ENCODE peak calls at places on chromosome 19, in eight cellular contexts. One of them, this sample, is unnamed.

GRCh38 chr19:29662604-29663404 is 2.5 kb upstream of the PLEKHF1 start:
- DNase-seq in endothelial cell of umbilical vein: peak
- DNase-seq in GM12878: no peak
- DNase-seq in K562: peak
- DNase-seq in HepG2: no peak
- DNase-seq in HCT116: no peak
- DNase-seq in H1: no peak
- DNase-seq in SK-N-SH: no peak
- DNase-seq in this sample: no peak

GRCh38 chr19:19155495-19156219 is 14.4 kb downstream of the MEF2B start:
- DNase-seq in endothelial cell of umbilical vein: no peak
- DNase-seq in H1: no peak
- DNase-seq in HCT116: no peak
- DNase-seq in K562: no peak
- DNase-seq in HepG2: no peak
- DNase-seq in GM12878: peak
- DNase-seq in SK-N-SH: no peak
- DNase-seq in this sample: no peak

GRCh38 chr19:17351815-17352435 is 14.6 kb downstream of the GTPBP3 start:
- DNase-seq in K562: no peak
- DNase-seq in SK-N-SH: no peak
- DNase-seq in endothelial cell of umbilical vein: no peak
- DNase-seq in H1: no peak
- DNase-seq in GM12878: no peak
- DNase-seq in HCT116: no peak
- DNase-seq in HepG2: no peak
- DNase-seq in this sample: no peak

GRCh38 chr19:6868341-6868740 is 19.0 kb upstream of the ADGRE1 start:
- DNase-seq in endothelial cell of umbilical vein: no peak
- DNase-seq in K562: no peak
- DNase-seq in SK-N-SH: no peak
- DNase-seq in H1: no peak
- DNase-seq in GM12878: no peak
- DNase-seq in HepG2: no peak
- DNase-seq in HCT116: no peak
- DNase-seq in this sample: no peak

GRCh38 chr19:16202320-16203255 is 4.9 kb downstream of the AP1M1 start:
- DNase-seq in HCT116: no peak
- DNase-seq in H1: no peak
- DNase-seq in SK-N-SH: peak
- DNase-seq in GM12878: no peak
- DNase-seq in endothelial cell of umbilical vein: no peak
- DNase-seq in HepG2: no peak
- DNase-seq in K562: no peak
- DNase-seq in this sample: no peak

GRCh38 chr19:52665529-52665928 is 27.4 kb upstream of the ZNF83 start:
- DNase-seq in K562: peak
- DNase-seq in H1: no peak
- DNase-seq in GM12878: no peak
- DNase-seq in HepG2: no peak
- DNase-seq in HCT116: peak
- DNase-seq in endothelial cell of umbilical vein: no peak
- DNase-seq in SK-N-SH: no peak
- DNase-seq in this sample: no peak

GRCh38 chr19:15902254-15902653 is 4.4 kb upstream of the CYP4F2 start:
- DNase-seq in SK-N-SH: no peak
- DNase-seq in endothelial cell of umbilical vein: no peak
- DNase-seq in HepG2: no peak
- DNase-seq in GM12878: no peak
- DNase-seq in H1: no peak
- DNase-seq in HCT116: no peak
- DNase-seq in K562: no peak
- DNase-seq in this sample: no peak

GRCh38 chr19:22893855-22894270 is 61.8 kb downstream of the ZNF723 start:
- DNase-seq in K562: no peak
- DNase-seq in HepG2: no peak
- DNase-seq in GM12878: no peak
- DNase-seq in SK-N-SH: peak
- DNase-seq in HCT116: no peak
- DNase-seq in endothelial cell of umbilical vein: no peak
- DNase-seq in H1: no peak
- DNase-seq in this sample: no peak

GRCh38 chr19:18110833-18111232 is 13.3 kb downstream of the MAST3 start:
- DNase-seq in HCT116: no peak
- DNase-seq in GM12878: no peak
- DNase-seq in H1: no peak
- DNase-seq in HepG2: no peak
- DNase-seq in endothelial cell of umbilical vein: no peak
- DNase-seq in SK-N-SH: no peak
- DNase-seq in K562: no peak
- DNase-seq in this sample: no peak

GRCh38 chr19:50252111-50252886 is 48.9 kb downstream of the MYH14 start:
- DNase-seq in GM12878: no peak
- DNase-seq in SK-N-SH: peak
- DNase-seq in HCT116: no peak
- DNase-seq in K562: peak
- DNase-seq in H1: no peak
- DNase-seq in HepG2: no peak
- DNase-seq in endothelial cell of umbilical vein: peak
- DNase-seq in this sample: no peak

GRCh38 chr19:1313695-1314613 is 28.3 kb downstream of the EFNA2 start:
- DNase-seq in H1: peak
- DNase-seq in endothelial cell of umbilical vein: no peak
- DNase-seq in GM12878: no peak
- DNase-seq in SK-N-SH: no peak
- DNase-seq in HCT116: no peak
- DNase-seq in K562: no peak
- DNase-seq in HepG2: no peak
- DNase-seq in this sample: no peak

GRCh38 chr19:11964858-11965645 is at the start of gene ZNF763:
- DNase-seq in SK-N-SH: peak
- DNase-seq in K562: peak
- DNase-seq in endothelial cell of umbilical vein: peak
- DNase-seq in HepG2: peak
- DNase-seq in HCT116: no peak
- DNase-seq in H1: peak
- DNase-seq in GM12878: peak
- DNase-seq in this sample: no peak

GRCh38 chr19:4115050-4115817 is 8.7 kb downstream of the MAP2K2 start:
- DNase-seq in SK-N-SH: peak
- DNase-seq in K562: no peak
- DNase-seq in H1: no peak
- DNase-seq in endothelial cell of umbilical vein: no peak
- DNase-seq in HepG2: no peak
- DNase-seq in GM12878: peak
- DNase-seq in HCT116: no peak
- DNase-seq in this sample: no peak

GRCh38 chr19:45995715-45996385 is 583 bp downstream of the CCDC61 start:
- DNase-seq in HepG2: no peak
- DNase-seq in H1: no peak
- DNase-seq in SK-N-SH: no peak
- DNase-seq in endothelial cell of umbilical vein: no peak
- DNase-seq in HCT116: no peak
- DNase-seq in GM12878: no peak
- DNase-seq in K562: peak
- DNase-seq in this sample: no peak
- TF ChIP-seq POLR2AphosphoS5 in HepG2: no peak
- TF ChIP-seq POLR2AphosphoS5 in H1: no peak
- TF ChIP-seq POLR2AphosphoS5 in SK-N-SH: no peak
- TF ChIP-seq POLR2AphosphoS5 in endothelial cell of umbilical vein: no peak
- TF ChIP-seq POLR2AphosphoS5 in HCT116: no peak
- TF ChIP-seq POLR2AphosphoS5 in GM12878: no peak
- TF ChIP-seq POLR2AphosphoS5 in K562: no peak
- TF ChIP-seq POLR2AphosphoS5 in this sample: no peak

DNA sequence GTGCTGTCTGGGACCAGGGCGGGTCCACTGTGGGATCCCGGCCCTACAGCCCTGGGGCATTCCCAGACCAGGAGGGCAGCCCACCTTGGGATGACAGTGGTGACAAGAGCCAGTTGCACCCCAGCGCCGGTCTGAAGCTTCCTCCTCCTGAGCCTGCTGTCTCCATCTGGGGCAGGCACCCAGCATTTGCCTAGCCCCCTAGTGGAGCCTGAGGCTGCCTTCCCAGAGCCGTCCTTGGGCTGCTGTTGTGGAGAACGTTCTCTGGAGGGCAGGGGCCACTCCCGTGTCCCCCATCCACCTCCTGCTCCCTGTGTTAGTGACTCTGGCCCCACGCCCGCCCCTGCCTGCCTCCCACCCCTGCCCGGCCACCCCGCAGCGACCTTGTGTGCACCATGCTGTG is 148.5 kb downstream of the KDM4B start:
- DNase-seq in H1: no peak
- DNase-seq in HepG2: no peak
- DNase-seq in GM12878: no peak
- DNase-seq in HCT116: no peak
- DNase-seq in SK-N-SH: no peak
- DNase-seq in K562: no peak
- DNase-seq in endothelial cell of umbilical vein: no peak
- DNase-seq in this sample: no peak
- H3K9ac ChIP-seq in H1: no peak
- H3K9ac ChIP-seq in HepG2: no peak
- H3K9ac ChIP-seq in GM12878: no peak
- H3K9ac ChIP-seq in HCT116: no peak
- H3K9ac ChIP-seq in SK-N-SH: no peak
- H3K9ac ChIP-seq in K562: no peak
- H3K9ac ChIP-seq in endothelial cell of umbilical vein: no peak
- H3K9ac ChIP-seq in this sample: no peak

GRCh38 chr19:42303876-42304275 is 1.5 kb upstream of the PAFAH1B3 start:
- DNase-seq in GM12878: no peak
- DNase-seq in H1: no peak
- DNase-seq in SK-N-SH: no peak
- DNase-seq in HepG2: no peak
- DNase-seq in endothelial cell of umbilical vein: no peak
- DNase-seq in HCT116: no peak
- DNase-seq in K562: no peak
- DNase-seq in this sample: no peak

GRCh38 chr19:42297034-42297433 is 4.9 kb upstream of the PRR19 start:
- DNase-seq in endothelial cell of umbilical vein: no peak
- DNase-seq in HepG2: no peak
- DNase-seq in GM12878: no peak
- DNase-seq in SK-N-SH: no peak
- DNase-seq in K562: no peak
- DNase-seq in HCT116: no peak
- DNase-seq in H1: no peak
- DNase-seq in this sample: no peak

GRCh38 chr19:42306646-42307045 is 4.2 kb upstream of the PAFAH1B3 start:
- DNase-seq in endothelial cell of umbilical vein: no peak
- DNase-seq in HepG2: no peak
- DNase-seq in H1: no peak
- DNase-seq in HCT116: no peak
- DNase-seq in K562: peak
- DNase-seq in SK-N-SH: no peak
- DNase-seq in GM12878: no peak
- DNase-seq in this sample: no peak

GRCh38 chr19:42303101-42303464 is 659 bp upstream of the PAFAH1B3 start:
- DNase-seq in H1: no peak
- DNase-seq in HepG2: no peak
- DNase-seq in K562: peak
- DNase-seq in endothelial cell of umbilical vein: no peak
- DNase-seq in GM12878: no peak
- DNase-seq in HCT116: no peak
- DNase-seq in SK-N-SH: peak
- DNase-seq in this sample: no peak

GRCh38 chr19:42301646-42302204 is at the start of gene PRR19:
- DNase-seq in endothelial cell of umbilical vein: no peak
- DNase-seq in SK-N-SH: no peak
- DNase-seq in H1: no peak
- DNase-seq in K562: peak
- DNase-seq in HepG2: no peak
- DNase-seq in HCT116: no peak
- DNase-seq in GM12878: no peak
- DNase-seq in this sample: no peak
- H3K4me3 ChIP-seq in endothelial cell of umbilical vein: peak
- H3K4me3 ChIP-seq in SK-N-SH: peak
- H3K4me3 ChIP-seq in H1: peak
- H3K4me3 ChIP-seq in K562: peak
- H3K4me3 ChIP-seq in HepG2: peak
- H3K4me3 ChIP-seq in HCT116: peak
- H3K4me3 ChIP-seq in GM12878: peak
- H3K4me3 ChIP-seq in this sample: peak

GRCh38 chr19:10137751-10138682 is 18.3 kb upstream of the EIF3G start:
- DNase-seq in H1: no peak
- DNase-seq in endothelial cell of umbilical vein: no peak
- DNase-seq in SK-N-SH: peak
- DNase-seq in K562: no peak
- DNase-seq in HepG2: no peak
- DNase-seq in HCT116: no peak
- DNase-seq in GM12878: no peak
- DNase-seq in this sample: no peak

GRCh38 chr19:10136936-10137335 is 17.2 kb upstream of the EIF3G start:
- DNase-seq in K562: no peak
- DNase-seq in HCT116: no peak
- DNase-seq in SK-N-SH: no peak
- DNase-seq in endothelial cell of umbilical vein: no peak
- DNase-seq in H1: no peak
- DNase-seq in GM12878: no peak
- DNase-seq in HepG2: no peak
- DNase-seq in this sample: no peak

GRCh38 chr19:10134040-10134439 is 14.3 kb upstream of the EIF3G start:
- DNase-seq in H1: no peak
- DNase-seq in SK-N-SH: no peak
- DNase-seq in HepG2: no peak
- DNase-seq in HCT116: no peak
- DNase-seq in K562: no peak
- DNase-seq in endothelial cell of umbilical vein: no peak
- DNase-seq in GM12878: no peak
- DNase-seq in this sample: no peak

GRCh38 chr19:10132848-10133350 is 13.2 kb upstream of the EIF3G start:
- DNase-seq in SK-N-SH: no peak
- DNase-seq in endothelial cell of umbilical vein: no peak
- DNase-seq in GM12878: no peak
- DNase-seq in K562: no peak
- DNase-seq in HCT116: no peak
- DNase-seq in H1: no peak
- DNase-seq in HepG2: no peak
- DNase-seq in this sample: no peak

DNA sequence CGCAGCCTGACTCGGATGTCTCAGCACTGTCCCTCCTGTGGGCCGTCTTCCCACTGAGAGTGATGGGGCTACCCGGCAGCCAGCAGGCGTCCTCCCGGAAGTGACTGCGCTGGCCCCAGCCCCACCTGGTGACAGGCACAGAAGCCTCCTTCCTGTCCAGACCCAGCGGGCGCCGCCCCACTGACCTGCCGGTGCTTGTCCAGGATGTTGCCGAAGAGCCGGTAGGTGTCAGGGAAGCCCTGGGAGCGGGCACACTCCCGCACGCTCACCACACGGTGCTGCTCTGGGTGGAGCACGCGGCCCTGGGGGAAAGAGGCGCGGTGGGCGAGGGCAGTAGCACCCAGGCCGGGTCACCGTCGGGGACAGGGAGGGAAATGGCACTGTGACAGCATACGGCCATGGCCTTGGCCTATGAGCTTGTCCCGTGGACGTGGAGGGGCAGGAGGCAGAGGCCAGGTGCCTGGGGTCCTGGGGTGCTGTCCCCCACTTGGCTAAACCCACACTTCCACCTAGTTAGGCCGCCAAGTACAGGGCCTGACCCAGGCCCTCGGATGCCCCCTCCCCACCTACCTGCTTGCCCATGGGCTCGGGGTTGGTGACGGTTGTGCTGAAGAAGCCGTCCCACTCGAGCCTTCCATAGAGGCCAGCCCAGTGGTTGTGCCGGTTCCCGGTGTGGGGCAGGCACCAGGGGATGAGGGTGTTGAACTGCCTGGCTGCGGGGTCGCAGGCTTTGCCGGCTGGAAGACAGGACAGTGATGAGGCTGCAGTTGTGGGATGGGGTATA is 16.0 kb upstream of the EIF3G start:
- DNase-seq in HepG2: no peak
- DNase-seq in HCT116: no peak
- DNase-seq in SK-N-SH: no peak
- DNase-seq in endothelial cell of umbilical vein: no peak
- DNase-seq in GM12878: no peak
- DNase-seq in K562: no peak
- DNase-seq in H1: no peak
- DNase-seq in this sample: no peak
- TF ChIP-seq POLR2AphosphoS5 in HepG2: no peak
- TF ChIP-seq POLR2AphosphoS5 in HCT116: no peak
- TF ChIP-seq POLR2AphosphoS5 in SK-N-SH: no peak
- TF ChIP-seq POLR2AphosphoS5 in endothelial cell of umbilical vein: no peak
- TF ChIP-seq POLR2AphosphoS5 in GM12878: no peak
- TF ChIP-seq POLR2AphosphoS5 in K562: no peak
- TF ChIP-seq POLR2AphosphoS5 in H1: peak
- TF ChIP-seq POLR2AphosphoS5 in this sample: no peak